ENCODE peak calls at places on chromosomes 16 and 17, in five cellular contexts. C is body of pancreas; H is SJSA1; W is GM23248; B is CD8-positive, alpha-beta memory T cell. G is an unnamed sample.

GRCh38 chr17:38584350-38584925 is 21.3 kb downstream of the SRCIN1 start:
- DNase-seq in C (peak; percentile 72), H (no peak), W (peak; percentile 73), B (peak; percentile 64), G (peak; percentile 56)

GRCh38 chr16:67190448-67191399 is 788 bp upstream of the EXOC3L1 start:
- DNase-seq in C (no peak), H (no peak), W (no peak), B (no peak), G (peak; percentile 65)

GRCh38 chr16:84281077-84281476 is 13.6 kb upstream of the WFDC1 start:
- DNase-seq in C (no peak), H (no peak), W (no peak), B (no peak), G (no peak)

GRCh38 chr17:50501906-50502642 is 6.2 kb upstream of the MYCBPAP start:
- DNase-seq in C (no peak), H (no peak), W (no peak), B (no peak), G (no peak)

GRCh38 chr17:40113961-40114272 is 7.9 kb upstream of the MSL1 start:
- DNase-seq in C (no peak), H (no peak), W (peak; percentile 72), B (no peak), G (no peak)

GRCh38 chr16:24689128-24689527 is 40.3 kb upstream of the TNRC6A start:
- DNase-seq in C (no peak), H (peak; percentile 60), W (peak; percentile 77), B (no peak), G (peak; percentile 18)

GRCh38 chr16:84832488-84833141 is 12.8 kb downstream of the CRISPLD2 start:
- DNase-seq in C (peak; percentile 35), H (peak; percentile 72), W (peak; percentile 99), B (no peak), G (no peak)

GRCh38 chr16:17101646-17102045 is 369.1 kb downstream of the XYLT1 start:
- DNase-seq in C (no peak), H (no peak), W (peak; percentile 16), B (no peak), G (no peak)

GRCh38 chr16:19446886-19447285 is 29.2 kb downstream of the TMC5 start:
- DNase-seq in C (no peak), H (no peak), W (no peak), B (no peak), G (no peak)

GRCh38 chr16:71630808-71631207 is 4.8 kb downstream of the MARVELD3 start:
- DNase-seq in C (no peak), H (no peak), W (no peak), B (no peak), G (no peak)

GRCh38 chr17:35022536-35023063 is 40.9 kb downstream of the RFFL start:
- DNase-seq in C (peak; percentile 27), H (peak; percentile 68), W (peak; percentile 93), B (peak; percentile 80), G (no peak)

GRCh38 chr16:15031179-15031578 is 24.7 kb downstream of the NTAN1 start:
- DNase-seq in C (no peak), H (no peak), W (no peak), B (no peak), G (no peak)

GRCh38 chr17:72258711-72259110 is 137.9 kb downstream of the SOX9 start:
- DNase-seq in C (no peak), H (no peak), W (no peak), B (no peak), G (no peak)

GRCh38 chr16:4778050-4778392 is 10.1 kb downstream of the SEPTIN12 start:
- DNase-seq in C (no peak), H (no peak), W (no peak), B (no peak), G (no peak)

GRCh38 chr17:59160203-59161025 is 4.9 kb downstream of the PRR11 start:
- DNase-seq in C (no peak), H (no peak), W (no peak), B (no peak), G (no peak)

GRCh38 chr16:31141489-31142108 is 6.1 kb upstream of the PRSS8 start:
- DNase-seq in C (peak; percentile 60), H (no peak), W (peak; percentile 82), B (no peak), G (no peak)

GRCh38 chr17:65463242-65463641 is 98.2 kb downstream of the AXIN2 start:
- DNase-seq in C (no peak), H (no peak), W (peak; percentile 35), B (no peak), G (no peak)

GRCh38 chr16:10558746-10559641 is 21.4 kb downstream of the EMP2 start:
- DNase-seq in C (peak; percentile 23), H (no peak), W (peak; percentile 84), B (no peak), G (peak; percentile 12)

GRCh38 chr17:50274142-50274944 is at the start of gene TMEM92:
- DNase-seq in C (peak; percentile 31), H (no peak), W (peak; percentile 45), B (no peak), G (peak; percentile 23)

GRCh38 chr17:31696184-31696602 is 162.9 kb downstream of the COPRS start:
- DNase-seq in C (peak; percentile 44), H (peak; percentile 93), W (peak; percentile 97), B (no peak), G (no peak)

GRCh38 chr17:39236383-39236927 is 10.7 kb upstream of the STAC2 start:
- DNase-seq in C (no peak), H (no peak), W (no peak), B (no peak), G (no peak)

GRCh38 chr17:20010099-20010863 is 1.1 kb downstream of the SPECC1 start:
- DNase-seq in C (peak; percentile 38), H (no peak), W (peak; percentile 76), B (no peak), G (peak; percentile 50)

GRCh38 chr17:68295086-68295485 is 3.8 kb downstream of the ARSG start:
- DNase-seq in C (no peak), H (no peak), W (no peak), B (no peak), G (no peak)

GRCh38 chr17:42748906-42749798 is 4.3 kb upstream of the EZH1 start:
- DNase-seq in C (no peak), H (no peak), W (no peak), B (no peak), G (no peak)

GRCh38 chr16:79542196-79542859 is 58.2 kb downstream of the MAF start:
- DNase-seq in C (no peak), H (no peak), W (no peak), B (no peak), G (no peak)

GRCh38 chr17:33021731-33022408 is 30.2 kb downstream of the SPACA3 start:
- DNase-seq in C (no peak), H (no peak), W (no peak), B (no peak), G (peak; percentile 51)

GRCh38 chr16:23274968-23275367 is 27.1 kb upstream of the SCNN1B start:
- DNase-seq in C (no peak), H (no peak), W (no peak), B (no peak), G (no peak)

GRCh38 chr17:41069031-41069430 is 3.4 kb upstream of the KRTAP2-4 start:
- DNase-seq in C (no peak), H (no peak), W (no peak), B (no peak), G (no peak)

GRCh38 chr17:78034429-78035091 is 76.1 kb downstream of the TNRC6C start:
- DNase-seq in C (no peak), H (peak; percentile 82), W (peak; percentile 67), B (no peak), G (no peak)

DNA sequence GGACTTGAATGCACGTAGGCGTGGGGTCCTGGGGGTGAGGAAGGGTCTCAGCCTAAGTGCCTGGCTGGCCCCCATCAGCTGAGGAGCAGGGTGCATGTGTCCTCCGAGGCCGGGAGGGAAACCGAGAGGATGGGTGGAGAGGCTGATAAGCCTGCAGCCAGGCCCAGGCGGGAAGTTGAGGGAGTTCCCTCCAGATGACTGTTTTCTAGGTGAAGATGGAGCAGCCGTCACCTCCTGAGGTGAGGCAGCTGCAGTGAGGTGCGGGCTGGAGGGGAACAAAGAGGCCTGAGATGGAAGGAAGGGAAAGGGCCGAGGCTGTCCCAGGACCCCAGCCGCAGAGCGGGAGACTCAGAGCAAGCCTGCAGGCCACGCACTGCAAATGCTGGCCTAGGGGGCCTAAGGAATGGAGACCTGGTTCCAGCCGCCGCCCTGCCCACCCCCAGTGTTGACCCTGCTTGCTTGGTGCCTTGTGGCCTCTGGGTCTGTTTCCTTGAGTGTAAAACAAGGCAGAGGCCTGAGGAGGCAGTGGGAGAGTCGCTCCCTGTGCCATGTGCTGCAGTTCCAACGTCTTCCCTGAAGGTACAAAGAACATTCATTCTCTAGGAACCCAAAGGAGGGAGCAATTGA is 3.0 kb downstream of the PECAM1 start:
- DNase-seq in C (no peak), H (no peak), W (no peak), B (no peak), G (no peak)
- H3K4me1 ChIP-seq in C (peaks cover 6% of the 10 kb centered on the region), H (peaks cover 19% of the 10 kb centered on the region), W (peaks cover 19% of the 10 kb centered on the region), B (peaks cover 67% of the 10 kb centered on the region), G (peaks cover 8% of the 10 kb centered on the region)

GRCh38 chr16:89482824-89483220 is 7.5 kb downstream of the ANKRD11 start:
- DNase-seq in C (no peak), H (no peak), W (no peak), B (no peak), G (no peak)
- H3K4me1 ChIP-seq in C (peaks cover 81% of the 10 kb centered on the region), H (peaks cover 35% of the 10 kb centered on the region), W (peaks cover 54% of the 10 kb centered on the region), B (peaks cover 92% of the 10 kb centered on the region), G (peaks cover 67% of the 10 kb centered on the region)

GRCh38 chr16:75254359-75254837 is 3.0 kb upstream of the BCAR1 start:
- DNase-seq in C (no peak), H (peak; percentile 72), W (peak; percentile 96), B (no peak), G (peak; percentile 59)

GRCh38 chr16:75250809-75251279 is 580 bp downstream of the BCAR1 start:
- DNase-seq in C (peak; percentile 79), H (peak; percentile 62), W (peak; percentile 86), B (no peak), G (no peak)

GRCh38 chr16:75252049-75252864 is 833 bp upstream of the BCAR1 start:
- DNase-seq in C (no peak), H (no peak), W (peak; percentile 52), B (no peak), G (no peak)

GRCh38 chr16:75251280-75252048 is at the start of gene BCAR1:
- DNase-seq in C (peak; percentile 89), H (peak; percentile 93), W (peak; percentile 92), B (no peak), G (peak; percentile 84)

GRCh38 chr16:75252946-75253911 is 1.8 kb upstream of the BCAR1 start:
- DNase-seq in C (no peak), H (peak; percentile 91), W (peak; percentile 86), B (no peak), G (no peak)
- H3K4me1 ChIP-seq in C (peaks cover 82% of the 10 kb centered on the region), H (peaks cover 87% of the 10 kb centered on the region), W (peaks cover 76% of the 10 kb centered on the region), B (no peaks in the 10 kb centered on the region), G (peaks cover 49% of the 10 kb centered on the region)

DNA sequence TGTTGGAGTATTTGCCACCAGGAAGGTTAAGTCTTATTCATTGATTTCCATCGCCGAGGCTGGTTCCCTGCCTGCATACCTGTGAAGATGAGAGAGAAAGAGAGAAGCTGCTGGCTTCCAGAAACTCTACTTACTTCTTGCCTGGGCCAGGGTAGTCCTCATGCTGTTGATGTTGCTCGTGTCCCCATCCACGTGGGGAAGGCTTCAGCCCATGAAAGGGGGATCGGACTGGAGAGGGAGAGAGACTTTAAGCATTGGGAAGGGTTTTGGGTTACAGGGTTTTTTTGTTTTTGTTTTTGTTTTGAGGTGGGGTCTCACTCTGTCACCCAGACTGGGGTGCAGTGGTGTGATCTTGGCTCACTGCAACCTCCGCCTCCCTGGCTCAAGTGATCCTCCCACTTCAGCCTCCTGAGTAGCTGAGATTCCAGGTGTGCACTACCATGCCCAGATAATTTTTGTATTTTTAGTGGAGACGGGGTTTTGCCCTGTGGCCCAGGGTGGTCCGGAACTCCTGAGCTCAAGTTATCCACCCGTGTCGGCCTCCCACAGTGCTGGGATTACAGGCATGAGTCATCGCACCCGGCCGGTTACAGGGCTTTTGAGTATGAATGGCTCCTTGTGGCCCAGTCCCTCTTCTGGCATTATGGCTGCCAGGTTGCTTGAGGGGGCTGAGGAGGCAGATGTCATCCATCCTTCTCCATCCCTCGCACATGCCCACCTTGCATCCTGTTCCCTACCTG is 26.6 kb downstream of the ITGB3 start:
- DNase-seq in C (no peak), H (peak; percentile 98), W (peak; percentile 50), B (no peak), G (peak; percentile 96)
- H3K4me1 ChIP-seq in C (peaks cover 20% of the 10 kb centered on the region), H (peaks cover 62% of the 10 kb centered on the region), W (peaks cover 55% of the 10 kb centered on the region), B (no peaks in the 10 kb centered on the region), G (peaks cover 45% of the 10 kb centered on the region)

G was measured in SJCRH30.